ENCODE peak calls at places on chromosomes 12 and 14, in eight cellular contexts. G is fibroblast of the aortic adventitia, S is GM23338, W is testis, O is IMR-90, R is progenitor cell of endocrine pancreas, P is left ventricle myocardium inferior, H is lower lobe of right lung. I is an unnamed sample.

GRCh38 chr12:65822732-65823480 is 1.4 kb upstream of the HMGA2 start:
- DNase-seq in G (peak), S (peak), W (no peak), O (peak), R (peak), P (no peak), H (no peak), I (no peak)

GRCh38 chr14:37598085-37598972 is 2.9 kb downstream of the TTC6 start:
- DNase-seq in G (no peak), S (peak), W (peak), O (no peak), R (no peak), P (no peak), H (peak), I (no peak)

GRCh38 chr14:34875031-34875922 is at the start of gene BAZ1A:
- DNase-seq in G (peak), S (peak), W (peak), O (peak), R (peak), P (peak), H (peak), I (peak)

GRCh38 chr12:24769682-24770081 is 179.2 kb downstream of the BCAT1 start:
- DNase-seq in G (no peak), S (no peak), W (no peak), O (no peak), R (no peak), P (no peak), H (no peak), I (no peak)

GRCh38 chr12:85755760-85756159 is 80.4 kb downstream of the RASSF9 start:
- DNase-seq in G (no peak), S (no peak), W (no peak), O (peak), R (no peak), P (no peak), H (no peak), I (no peak)

GRCh38 chr14:68282479-68283377 is 463.1 kb downstream of the RAD51B start:
- DNase-seq in G (no peak), S (no peak), W (no peak), O (no peak), R (no peak), P (no peak), H (no peak), I (no peak)

GRCh38 chr12:106885026-106885425 is 70.7 kb upstream of the TMEM263 start:
- DNase-seq in G (no peak), S (no peak), W (no peak), O (no peak), R (no peak), P (no peak), H (no peak), I (peak)

GRCh38 chr14:72706485-72706884 is 187.4 kb downstream of the DPF3 start:
- DNase-seq in G (no peak), S (no peak), W (no peak), O (no peak), R (no peak), P (no peak), H (no peak), I (no peak)

GRCh38 chr14:100288382-100289185 is 17.7 kb downstream of the SLC25A29 start:
- DNase-seq in G (peak), S (no peak), W (peak), O (peak), R (no peak), P (no peak), H (no peak), I (no peak)

GRCh38 chr12:79300199-79300568 is 390.6 kb downstream of the PAWR start:
- DNase-seq in G (no peak), S (peak), W (no peak), O (peak), R (no peak), P (no peak), H (no peak), I (no peak)

GRCh38 chr14:91310620-91311283 is 66.2 kb upstream of the GPR68 start:
- DNase-seq in G (no peak), S (no peak), W (no peak), O (no peak), R (no peak), P (no peak), H (peak), I (no peak)

GRCh38 chr12:5258966-5259365 is 172.9 kb upstream of the NTF3 start:
- DNase-seq in G (no peak), S (no peak), W (no peak), O (no peak), R (no peak), P (no peak), H (no peak), I (no peak)
- TF ChIP-seq CTCF in G (no peak), S (no peak), W (no peak), O (no peak), R (no peak), P (no peak), H (no peak), I (no peak)

GRCh38 chr14:20857630-20858261 is 33.4 kb upstream of the RNASE3 start:
- DNase-seq in G (peak), S (peak), W (peak), O (peak), R (peak), P (peak), H (peak), I (peak)

GRCh38 chr14:20857207-20857606 is 34.0 kb upstream of the RNASE3 start:
- DNase-seq in G (no peak), S (no peak), W (no peak), O (no peak), R (no peak), P (no peak), H (no peak), I (no peak)

DNA sequence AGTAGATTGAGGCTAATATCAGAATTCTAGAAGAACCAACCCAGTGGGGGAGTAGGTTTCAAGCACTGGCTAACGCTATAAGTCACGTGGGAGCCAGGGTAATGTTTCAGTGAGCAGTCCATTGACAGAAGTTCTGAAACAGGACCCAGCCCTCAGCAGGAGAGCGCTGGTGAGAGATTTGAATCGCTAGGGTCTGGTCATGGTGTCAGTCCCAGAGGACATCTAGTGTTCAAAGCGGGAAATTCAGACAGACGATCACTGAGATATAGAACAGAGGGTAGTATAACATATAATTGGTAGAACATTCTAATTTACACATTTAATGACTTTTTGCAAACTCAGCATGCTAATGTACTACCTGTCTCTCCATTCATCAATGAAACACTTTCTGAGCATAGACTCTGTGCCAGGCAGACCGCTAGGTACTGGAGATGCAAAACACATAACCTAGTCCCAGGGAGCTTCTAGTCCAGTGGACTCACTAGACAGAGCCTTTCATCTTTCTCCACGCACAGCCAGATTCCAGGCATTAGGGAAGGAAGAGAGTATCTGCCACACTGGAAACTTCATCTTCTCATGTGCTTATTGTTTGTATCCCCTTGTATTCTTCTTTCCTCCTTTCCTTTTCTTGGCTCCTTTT is 35.4 kb upstream of the RNASE3 start:
- DNase-seq in G (peak), S (peak), W (peak), O (peak), R (peak), P (peak), H (peak), I (no peak)
- TF ChIP-seq CTCF in G (peak), S (peak), W (peak), O (peak), R (peak), P (peak), H (peak), I (peak)

GRCh38 chr12:109720152-109720855 is 6.7 kb downstream of the FAM222A start:
- DNase-seq in G (no peak), S (no peak), W (peak), O (no peak), R (no peak), P (peak), H (no peak), I (no peak)

GRCh38 chr12:109718390-109718789 is 4.8 kb downstream of the FAM222A start:
- DNase-seq in G (no peak), S (peak), W (no peak), O (no peak), R (no peak), P (no peak), H (no peak), I (no peak)

GRCh38 chr12:109720856-109721189 is 7.2 kb downstream of the FAM222A start:
- DNase-seq in G (no peak), S (no peak), W (no peak), O (no peak), R (no peak), P (no peak), H (no peak), I (no peak)

GRCh38 chr12:109717390-109718357 is 4.0 kb downstream of the FAM222A start:
- DNase-seq in G (no peak), S (no peak), W (no peak), O (no peak), R (no peak), P (no peak), H (no peak), I (no peak)

GRCh38 chr12:109719123-109720022 is 5.7 kb downstream of the FAM222A start:
- DNase-seq in G (no peak), S (peak), W (no peak), O (peak), R (no peak), P (no peak), H (no peak), I (no peak)
- TF ChIP-seq CTCF in G (peak), S (peak), W (no peak), O (peak), R (peak), P (no peak), H (no peak), I (peak)

GRCh38 chr12:27685274-27685673 is 11.0 kb upstream of the REP15 start:
- DNase-seq in G (no peak), S (no peak), W (no peak), O (no peak), R (no peak), P (no peak), H (no peak), I (no peak)
- TF ChIP-seq CTCF in G (no peak), S (no peak), W (no peak), O (no peak), R (no peak), P (no peak), H (no peak), I (no peak)

GRCh38 chr12:68619541-68619940 is 8.8 kb downstream of the RAP1B start:
- DNase-seq in G (no peak), S (no peak), W (no peak), O (no peak), R (no peak), P (no peak), H (no peak), I (no peak)

GRCh38 chr12:68623059-68623458 is 12.4 kb downstream of the RAP1B start:
- DNase-seq in G (no peak), S (no peak), W (no peak), O (no peak), R (no peak), P (no peak), H (no peak), I (no peak)

GRCh38 chr12:68622250-68622649 is 11.6 kb downstream of the RAP1B start:
- DNase-seq in G (no peak), S (no peak), W (no peak), O (no peak), R (no peak), P (no peak), H (no peak), I (no peak)

GRCh38 chr12:68620528-68620927 is 9.8 kb downstream of the RAP1B start:
- DNase-seq in G (no peak), S (no peak), W (no peak), O (no peak), R (no peak), P (no peak), H (no peak), I (no peak)

GRCh38 chr12:68621092-68622081 is 10.7 kb downstream of the RAP1B start:
- DNase-seq in G (no peak), S (no peak), W (no peak), O (no peak), R (no peak), P (no peak), H (no peak), I (no peak)
- TF ChIP-seq CTCF in G (no peak), S (no peak), W (no peak), O (no peak), R (no peak), P (no peak), H (no peak), I (no peak)

GRCh38 chr14:20607617-20608016 is 16.4 kb upstream of the RNASE12 start:
- DNase-seq in G (no peak), S (no peak), W (no peak), O (no peak), R (no peak), P (no peak), H (no peak), I (no peak)

GRCh38 chr14:20604291-20604690 is 13.1 kb upstream of the RNASE12 start:
- DNase-seq in G (no peak), S (no peak), W (no peak), O (no peak), R (no peak), P (no peak), H (no peak), I (no peak)

GRCh38 chr14:20608383-20609095 is 17.4 kb upstream of the RNASE12 start:
- DNase-seq in G (no peak), S (peak), W (no peak), O (no peak), R (no peak), P (no peak), H (no peak), I (no peak)

GRCh38 chr14:20606902-20607242 is 15.7 kb upstream of the RNASE12 start:
- DNase-seq in G (no peak), S (no peak), W (no peak), O (no peak), R (no peak), P (no peak), H (no peak), I (no peak)

GRCh38 chr14:20606190-20606901 is 15.2 kb upstream of the RNASE12 start:
- DNase-seq in G (peak), S (peak), W (peak), O (peak), R (no peak), P (no peak), H (no peak), I (no peak)
- TF ChIP-seq CTCF in G (peak), S (peak), W (peak), O (peak), R (peak), P (peak), H (peak), I (peak)

GRCh38 chr12:107891967-107892366 is 117.5 kb downstream of the ASCL4 start:
- DNase-seq in G (no peak), S (peak), W (peak), O (peak), R (no peak), P (no peak), H (no peak), I (no peak)
- TF ChIP-seq CTCF in G (no peak), S (peak), W (peak), O (peak), R (peak), P (no peak), H (peak), I (peak)